ENCODE peak calls at places on chromosomes 4 and X, in four cellular contexts. M is IMR-90, A is bronchial epithelial cell, J is lower leg skin. V is an unnamed sample.

GRCh38 chr4:186591651-186592050 is 36.3 kb upstream of the MTNR1A start:
- DNase-seq in M (no peak), A (no peak), J (no peak), V (no peak)

GRCh38 chrX:11059923-11060322 is 51.2 kb upstream of the HCCS start:
- DNase-seq in M (peak), A (peak), J (no peak), V (peak)

GRCh38 chr4:143626134-143626859 is 74.2 kb downstream of the FREM3 start:
- DNase-seq in M (no peak), A (no peak), J (peak), V (peak)

GRCh38 chr4:47553329-47554125 is 68.5 kb downstream of the ATP10D start:
- DNase-seq in M (peak), A (peak), J (no peak), V (no peak)

GRCh38 chr4:15162465-15163283 is 160.4 kb downstream of the CPEB2 start:
- DNase-seq in M (peak), A (peak), J (no peak), V (peak)

GRCh38 chrX:120769576-120770341 is 105.9 kb downstream of the CT47B1 start:
- DNase-seq in M (peak), A (peak), J (no peak), V (peak)

GRCh38 chrX:88425739-88426138 is 321.3 kb upstream of the CPXCR1 start:
- DNase-seq in M (no peak), A (no peak), J (no peak), V (peak)

GRCh38 chr4:100169796-100170485 is 20.3 kb downstream of the DDIT4L start:
- DNase-seq in M (peak), A (no peak), J (no peak), V (no peak)

GRCh38 chrX:3711331-3711917 is 2.0 kb downstream of the PRKX start:
- DNase-seq in M (no peak), A (no peak), J (no peak), V (no peak)

GRCh38 chrX:125953769-125954168 is 212.3 kb downstream of the DCAF12L2 start:
- DNase-seq in M (no peak), A (peak), J (no peak), V (no peak)

GRCh38 chr4:38644201-38644600 is 19.8 kb upstream of the KLF3 start:
- DNase-seq in M (no peak), A (no peak), J (no peak), V (no peak)

GRCh38 chr4:136277741-136278140 is 1254.6 kb downstream of the PCDH18 start:
- DNase-seq in M (no peak), A (no peak), J (no peak), V (no peak)

GRCh38 chrX:13747836-13748235 is 13.3 kb downstream of the OFD1 start:
- DNase-seq in M (peak), A (peak), J (no peak), V (no peak)

GRCh38 chrX:12741416-12741815 is 49.8 kb upstream of the PRPS2 start:
- DNase-seq in M (no peak), A (peak), J (no peak), V (no peak)

GRCh38 chrX:57528670-57529255 is 63.0 kb upstream of the ZXDB start:
- DNase-seq in M (peak), A (peak), J (no peak), V (no peak)

GRCh38 chr4:74152841-74153240 is 5.1 kb upstream of the MTHFD2L start:
- DNase-seq in M (peak), A (no peak), J (no peak), V (no peak)

GRCh38 chr4:41692717-41693345 is 55.7 kb downstream of the PHOX2B start:
- DNase-seq in M (peak), A (peak), J (no peak), V (peak)

GRCh38 chr4:184884863-184885262 is 59.1 kb upstream of the ACSL1 start:
- DNase-seq in M (no peak), A (no peak), J (no peak), V (no peak)

GRCh38 chrX:107753186-107753585 is 22.4 kb downstream of the TSC22D3 start:
- DNase-seq in M (no peak), A (no peak), J (peak), V (no peak)

GRCh38 chrX:53445977-53446376 is 11.8 kb upstream of the HSD17B10 start:
- DNase-seq in M (peak), A (no peak), J (no peak), V (peak)

GRCh38 chr4:117893207-117893606 is 141.1 kb upstream of the NDST3 start:
- DNase-seq in M (no peak), A (no peak), J (no peak), V (no peak)

GRCh38 chrX:13938053-13938765 is 91.5 kb downstream of the GEMIN8 start:
- DNase-seq in M (peak), A (no peak), J (no peak), V (peak)

GRCh38 chr4:89397464-89397863 is 89.9 kb upstream of the GPRIN3 start:
- DNase-seq in M (no peak), A (peak), J (no peak), V (no peak)

GRCh38 chr4:8247047-8247930 is 22.3 kb upstream of the HTRA3 start:
- DNase-seq in M (no peak), A (no peak), J (peak), V (no peak)

GRCh38 chrX:16213970-16214369 is 46.7 kb downstream of the MAGEB17 start:
- DNase-seq in M (no peak), A (no peak), J (no peak), V (peak)

GRCh38 chrX:70196961-70197805 is 19.9 kb downstream of the DGAT2L6 start:
- DNase-seq in M (peak), A (peak), J (no peak), V (peak)

GRCh38 chrX:9899640-9900075 is 67.5 kb upstream of the CLDN34 start:
- DNase-seq in M (peak), A (no peak), J (no peak), V (peak)

GRCh38 chr4:137363496-137363895 is 168.8 kb downstream of the PCDH18 start:
- DNase-seq in M (no peak), A (no peak), J (no peak), V (peak)

GRCh38 chr4:71266090-71266794 is 72.6 kb upstream of the SLC4A4 start:
- DNase-seq in M (peak), A (no peak), J (no peak), V (peak)

GRCh38 chrX:134990475-134991473 is at the start of gene SMIM10:
- DNase-seq in M (peak), A (peak), J (peak), V (peak)

GRCh38 chr4:8593268-8594096 is 917 bp downstream of the CPZ start:
- DNase-seq in M (no peak), A (no peak), J (no peak), V (no peak)

GRCh38 chr4:147855670-147856069 is 123.8 kb downstream of the ARHGAP10 start:
- DNase-seq in M (no peak), A (no peak), J (no peak), V (no peak)

GRCh38 chr4:76987685-76988084 is 38.1 kb downstream of the SEPTIN11 start:
- DNase-seq in M (no peak), A (no peak), J (no peak), V (no peak)

GRCh38 chr4:76989391-76990061 is 40.0 kb downstream of the SEPTIN11 start:
- DNase-seq in M (no peak), A (no peak), J (no peak), V (no peak)

GRCh38 chr4:76984127-76984526 is 34.6 kb downstream of the SEPTIN11 start:
- DNase-seq in M (peak), A (peak), J (no peak), V (peak)

GRCh38 chr4:76984788-76985211 is 35.2 kb downstream of the SEPTIN11 start:
- DNase-seq in M (peak), A (peak), J (peak), V (peak)

DNA sequence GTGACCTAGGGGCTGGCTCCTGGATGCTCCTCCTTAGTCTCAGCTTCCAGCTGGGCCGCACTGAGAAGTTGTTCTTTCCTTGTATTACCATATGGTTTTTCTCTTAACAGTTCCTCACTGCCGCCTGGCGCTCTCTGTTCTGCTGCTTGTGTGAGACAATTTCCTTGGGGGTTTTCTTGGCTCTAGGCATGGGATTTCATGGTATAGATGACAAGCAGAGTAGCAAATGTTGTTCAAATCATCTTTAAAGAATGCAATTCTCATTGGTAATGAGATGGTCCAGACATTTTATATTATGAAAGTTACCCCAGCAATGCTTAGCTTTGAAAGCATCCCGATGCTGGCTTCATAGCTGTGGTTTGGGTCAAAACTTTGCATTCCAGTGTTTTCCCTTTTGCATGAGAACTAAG is 37.6 kb downstream of the SEPTIN11 start:
- DNase-seq in M (peak), A (no peak), J (no peak), V (peak)
- TF ChIP-seq CTCF in M (peak), A (no peak), J (no peak), V (peak)

GRCh38 chrX:55340896-55341433 is 76.2 kb upstream of the PAGE3 start:
- DNase-seq in M (no peak), A (peak), J (no peak), V (no peak)

GRCh38 chrX:55342533-55343501 is 78.1 kb upstream of the PAGE3 start:
- DNase-seq in M (no peak), A (peak), J (no peak), V (no peak)
- H3K4me3 ChIP-seq in M (no peak), A (no peak), J (no peak), V (no peak)

DNA sequence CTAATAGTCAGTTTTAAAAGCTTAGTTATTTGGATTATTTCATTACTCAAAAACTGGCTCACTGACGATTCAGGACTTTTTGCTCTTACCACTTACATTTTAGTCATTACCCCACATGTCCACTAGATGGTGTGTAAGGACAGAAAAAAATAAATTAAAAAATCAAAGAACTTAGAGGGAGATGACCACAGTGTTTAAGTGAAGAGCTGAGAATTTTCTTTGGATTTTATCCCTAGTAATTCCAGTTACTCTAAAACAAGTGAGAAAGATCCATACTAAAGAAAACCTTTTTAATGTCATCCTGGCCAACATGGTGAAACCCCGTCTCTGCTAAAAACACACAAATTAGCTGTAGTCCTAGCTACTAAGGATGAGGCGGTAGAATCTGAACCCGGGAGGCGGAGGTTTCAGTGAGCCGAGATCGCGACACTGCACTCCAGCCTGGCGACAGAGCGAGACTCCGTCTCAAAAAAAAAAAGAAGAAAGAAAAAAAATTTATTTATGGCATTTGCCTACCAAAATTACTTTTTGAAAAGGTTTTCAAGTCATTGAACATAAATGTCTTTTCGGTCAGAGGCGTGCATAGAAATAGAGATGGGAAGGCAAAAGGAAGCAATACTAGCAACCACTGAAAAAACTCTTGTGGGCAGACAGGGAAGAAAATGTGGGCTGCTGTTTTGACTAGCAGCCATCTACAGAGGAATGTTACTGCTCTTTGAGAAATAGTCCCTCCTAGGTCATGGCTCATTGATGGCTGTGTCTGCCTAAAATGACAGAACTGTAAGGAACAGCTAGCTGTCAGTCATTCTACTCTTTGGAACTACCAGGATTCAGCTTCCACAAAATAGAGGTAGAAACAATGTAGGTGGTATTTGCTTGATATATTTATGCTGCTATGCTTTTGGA is 26.6 kb upstream of the TMPRSS11B start:
- DNase-seq in M (peak), A (peak), J (no peak), V (peak)
- TF ChIP-seq CTCF in M (peak), A (peak), J (no peak), V (peak)

GRCh38 chrX:1491851-1492349 is 39.2 kb upstream of the ASMTL start:
- DNase-seq in M (no peak), A (no peak), J (peak), V (no peak)
- H3K4me3 ChIP-seq in M (no peak), A (no peak), J (no peak), V (no peak)

V was measured in foreskin fibroblast.